ENCODE peak calls at places on chromosomes 12 and 14, in eight cellular contexts. Y, L, R, N, V, G, Z and C are unnamed samples.

GRCh38 chr12:94714378-94714777 is 64.0 kb upstream of the TMCC3 start:
- DNase-seq in Y (peak; percentile 56), L (no peak), R (no peak), N (no peak), V (no peak), G (no peak), Z (peak; percentile 34), C (no peak)

GRCh38 chr14:102206901-102207300 is 67.2 kb downstream of the WDR20 start:
- DNase-seq in Y (no peak), L (no peak), R (peak; percentile 49), N (no peak), V (no peak), G (no peak), Z (no peak), C (no peak)

GRCh38 chr12:62631531-62632520 is 165.2 kb downstream of the MON2 start:
- DNase-seq in Y (peak; percentile 55), L (peak; percentile 74), R (peak; percentile 87), N (peak; percentile 83), V (peak; percentile 84), G (peak; percentile 60), Z (peak; percentile 61), C (peak; percentile 53)

GRCh38 chr12:111775205-111776193 is 8.8 kb downstream of the ALDH2 start:
- DNase-seq in Y (peak; percentile 72), L (peak; percentile 85), R (peak; percentile 81), N (peak; percentile 93), V (no peak), G (peak; percentile 92), Z (peak; percentile 93), C (peak; percentile 81)

GRCh38 chr12:19707948-19708409 is 268.7 kb downstream of the AEBP2 start:
- DNase-seq in Y (no peak), L (no peak), R (no peak), N (no peak), V (no peak), G (no peak), Z (peak; percentile 93), C (no peak)

GRCh38 chr12:46472144-46472705 is 99.7 kb upstream of the SLC38A2 start:
- DNase-seq in Y (no peak), L (no peak), R (no peak), N (no peak), V (no peak), G (no peak), Z (no peak), C (no peak)

GRCh38 chr12:47547077-47547476 is 158.8 kb downstream of the RPAP3 start:
- DNase-seq in Y (no peak), L (no peak), R (no peak), N (no peak), V (peak; percentile 53), G (no peak), Z (peak; percentile 69), C (no peak)

GRCh38 chr14:95489163-95489887 is 27.1 kb downstream of the SYNE3 start:
- DNase-seq in Y (no peak), L (no peak), R (no peak), N (no peak), V (no peak), G (no peak), Z (no peak), C (no peak)

GRCh38 chr14:35412281-35413057 is 7.9 kb upstream of the NFKBIA start:
- DNase-seq in Y (no peak), L (no peak), R (no peak), N (no peak), V (no peak), G (no peak), Z (no peak), C (no peak)

GRCh38 chr12:71799105-71799504 is 40.5 kb upstream of the TBC1D15 start:
- DNase-seq in Y (no peak), L (no peak), R (no peak), N (no peak), V (peak; percentile 16), G (no peak), Z (peak; percentile 59), C (no peak)

GRCh38 chr12:48556631-48557030 is 13.2 kb downstream of the LALBA start:
- DNase-seq in Y (no peak), L (no peak), R (no peak), N (no peak), V (peak; percentile 55), G (no peak), Z (no peak), C (no peak)

DNA sequence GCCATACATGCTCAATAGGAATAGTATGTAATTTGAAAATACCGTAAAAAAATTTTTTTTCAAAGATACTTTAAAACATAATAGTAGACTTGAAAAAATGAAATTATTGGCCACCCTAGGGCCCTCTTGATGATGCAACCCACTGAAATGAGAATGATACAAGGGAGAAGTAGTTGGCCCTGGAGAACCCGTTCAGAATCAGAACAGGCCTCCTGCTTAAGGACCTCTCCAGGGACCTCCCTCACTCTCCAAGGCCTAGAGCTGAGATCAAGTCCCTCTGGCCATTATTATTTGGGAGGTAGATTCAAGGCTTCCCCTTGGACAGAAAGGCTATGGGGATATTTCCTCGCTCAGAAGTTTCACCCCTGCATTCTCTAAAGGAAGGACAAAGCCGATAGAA is 11.9 kb downstream of the LALBA start:
- DNase-seq in Y (no peak), L (no peak), R (no peak), N (no peak), V (no peak), G (no peak), Z (no peak), C (no peak)
- H3K4me1 ChIP-seq in Y (no peaks in the 10 kb centered on the region), L (no peaks in the 10 kb centered on the region), R (no peaks in the 10 kb centered on the region), N (no peaks in the 10 kb centered on the region), V (peaks cover 11% of the 10 kb centered on the region), G (no peaks in the 10 kb centered on the region), Z (no peaks in the 10 kb centered on the region), C (no peaks in the 10 kb centered on the region)

DNA sequence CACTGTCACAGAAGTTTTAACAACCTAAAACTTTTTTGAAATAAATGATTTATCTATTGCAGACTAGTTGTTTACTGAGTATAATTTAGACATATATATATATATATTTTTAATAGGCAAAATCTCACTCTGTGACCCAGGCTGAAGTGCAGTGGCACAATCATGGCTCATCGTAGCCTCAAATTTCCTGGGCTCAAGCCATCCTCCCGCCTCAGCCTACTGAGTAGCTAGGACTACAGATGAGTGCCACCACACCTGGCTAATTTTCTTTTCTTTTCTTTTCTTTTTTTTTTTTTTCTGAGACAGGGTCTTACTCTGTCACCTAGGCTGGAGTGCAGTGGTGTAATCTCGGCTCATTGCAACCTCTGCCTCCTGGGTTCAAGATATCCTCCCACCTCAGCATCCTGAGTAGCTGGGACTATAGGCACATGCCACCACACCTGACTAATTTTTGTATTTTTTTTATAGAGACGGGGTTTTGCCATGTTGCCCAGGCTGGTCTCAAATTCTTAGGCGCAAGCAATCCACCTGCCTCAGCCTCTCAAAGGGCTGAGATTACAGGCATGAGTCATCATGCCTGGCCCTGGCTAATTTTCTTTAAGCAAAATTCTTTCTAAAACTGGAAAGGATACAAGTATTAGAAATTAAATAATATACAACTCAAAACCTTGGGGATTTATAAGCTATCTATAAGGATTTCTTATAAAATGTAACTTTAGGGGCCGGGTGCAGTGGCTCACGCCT is 23.1 kb downstream of the EEA1 start:
- DNase-seq in Y (no peak), L (no peak), R (no peak), N (no peak), V (no peak), G (no peak), Z (peak; percentile 36), C (no peak)
- H3K4me1 ChIP-seq in Y (peaks cover 27% of the 10 kb centered on the region), L (peaks cover 4% of the 10 kb centered on the region), R (no peaks in the 10 kb centered on the region), N (peaks cover 16% of the 10 kb centered on the region), V (peaks cover 11% of the 10 kb centered on the region), G (peaks cover 19% of the 10 kb centered on the region), Z (no peaks in the 10 kb centered on the region), C (peaks cover 3% of the 10 kb centered on the region)

GRCh38 chr12:104499207-104499606 is 42.5 kb downstream of the CHST11 start:
- DNase-seq in Y (no peak), L (no peak), R (no peak), N (no peak), V (no peak), G (no peak), Z (no peak), C (no peak)

GRCh38 chr12:104501115-104501514 is 44.4 kb downstream of the CHST11 start:
- DNase-seq in Y (no peak), L (no peak), R (no peak), N (no peak), V (no peak), G (no peak), Z (no peak), C (no peak)

GRCh38 chr12:104501641-104502040 is 44.9 kb downstream of the CHST11 start:
- DNase-seq in Y (no peak), L (no peak), R (no peak), N (no peak), V (no peak), G (no peak), Z (no peak), C (no peak)

GRCh38 chr12:104498211-104498801 is 41.6 kb downstream of the CHST11 start:
- DNase-seq in Y (no peak), L (no peak), R (no peak), N (no peak), V (no peak), G (no peak), Z (no peak), C (no peak)

DNA sequence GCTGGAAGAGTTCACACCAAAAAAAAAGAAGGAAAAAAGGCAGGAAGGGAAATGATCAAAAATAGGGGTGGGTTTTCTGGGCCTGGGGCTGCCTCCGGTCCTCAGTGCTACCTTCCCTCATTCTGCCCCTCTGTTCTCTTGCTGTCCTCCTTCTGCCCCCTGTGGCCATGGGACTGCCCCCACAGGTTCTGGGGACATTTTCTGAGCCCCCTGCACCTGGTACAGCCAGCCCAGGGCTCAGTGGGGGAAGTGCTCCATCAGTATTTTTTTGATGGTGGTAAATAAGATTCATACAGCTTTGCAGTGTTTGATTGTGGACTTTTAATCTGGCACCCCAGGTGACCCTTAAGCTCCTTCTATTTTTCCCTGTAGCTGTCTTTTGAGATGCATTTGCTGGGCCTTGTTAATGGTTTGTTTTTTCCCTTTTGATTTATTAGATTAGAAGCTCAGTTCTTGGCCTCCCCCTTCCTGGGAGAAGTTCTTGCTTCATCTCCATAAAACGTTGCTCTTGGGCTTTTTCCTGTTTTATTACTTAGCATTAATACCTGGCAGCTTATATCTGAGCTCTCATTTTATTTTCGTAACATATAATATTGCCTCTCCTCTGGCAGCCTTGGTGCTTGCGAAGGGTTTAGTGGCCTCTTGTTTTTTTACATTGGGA is 43.0 kb downstream of the CHST11 start:
- DNase-seq in Y (no peak), L (no peak), R (no peak), N (no peak), V (no peak), G (no peak), Z (no peak), C (no peak)
- H3K4me1 ChIP-seq in Y (peaks cover 4% of the 10 kb centered on the region), L (no peaks in the 10 kb centered on the region), R (no peaks in the 10 kb centered on the region), N (peaks cover 98% of the 10 kb centered on the region), V (peaks cover 19% of the 10 kb centered on the region), G (peaks cover 28% of the 10 kb centered on the region), Z (peaks cover 2% of the 10 kb centered on the region), C (peaks cover 7% of the 10 kb centered on the region)

GRCh38 chr12:113227169-113227568 is 5.9 kb downstream of the TPCN1 start:
- DNase-seq in Y (peak; percentile 56), L (no peak), R (no peak), N (peak; percentile 54), V (no peak), G (peak; percentile 67), Z (no peak), C (no peak)

GRCh38 chr12:113228394-113229028 is 7.2 kb downstream of the TPCN1 start:
- DNase-seq in Y (no peak), L (no peak), R (peak; percentile 11), N (peak; percentile 14), V (no peak), G (no peak), Z (no peak), C (no peak)

GRCh38 chr12:113230315-113231274 is 9.3 kb downstream of the TPCN1 start:
- DNase-seq in Y (peak; percentile 55), L (no peak), R (peak; percentile 75), N (peak; percentile 59), V (no peak), G (no peak), Z (no peak), C (no peak)

GRCh38 chr12:113226696-113227095 is 5.4 kb downstream of the TPCN1 start:
- DNase-seq in Y (peak; percentile 53), L (no peak), R (no peak), N (peak; percentile 57), V (no peak), G (no peak), Z (no peak), C (no peak)

GRCh38 chr12:113227686-113228391 is 6.6 kb downstream of the TPCN1 start:
- DNase-seq in Y (no peak), L (no peak), R (no peak), N (peak; percentile 34), V (no peak), G (no peak), Z (no peak), C (no peak)
- H3K4me1 ChIP-seq in Y (peaks cover 92% of the 10 kb centered on the region), L (peaks cover 10% of the 10 kb centered on the region), R (peaks cover 8% of the 10 kb centered on the region), N (peaks cover 99% of the 10 kb centered on the region), V (peaks cover 11% of the 10 kb centered on the region), G (peaks cover 94% of the 10 kb centered on the region), Z (peaks cover 6% of the 10 kb centered on the region), C (peaks cover 13% of the 10 kb centered on the region)